ENCODE peak calls at places on chromosomes 1 and 21, in ten cellular contexts. M is OCI-LY7; H is brain microvascular endothelial cell; P is CD8-positive, alpha-beta T cell; K is neural progenitor cell; G is psoas muscle; X is hepatocyte; I is Calu3; A is CD4-positive, alpha-beta T cell; R is left ventricle myocardium inferior. E is an unnamed sample.

GRCh38 chr1:165580931-165581871 is 37.4 kb downstream of the LRRC52 start:
- DNase-seq in M (no peak), H (no peak), P (no peak), K (no peak), G (no peak), X (no peak), I (no peak), A (no peak), R (no peak), E (no peak)

GRCh38 chr1:236129315-236129714 is 13.0 kb upstream of the GPR137B start:
- DNase-seq in M (no peak), H (no peak), P (no peak), K (peak), G (no peak), X (no peak), I (no peak), A (no peak), R (no peak), E (no peak)

GRCh38 chr1:169109561-169110134 is 3.2 kb downstream of the ATP1B1 start:
- DNase-seq in M (peak), H (peak), P (no peak), K (peak), G (no peak), X (peak), I (peak), A (no peak), R (peak), E (no peak)

GRCh38 chr1:91885331-91885715 is 628 bp downstream of the TGFBR3 start:
- DNase-seq in M (no peak), H (peak), P (peak), K (peak), G (peak), X (peak), I (peak), A (no peak), R (peak), E (no peak)

GRCh38 chr1:206002833-206003532 is at the start of gene RAB7B:
- DNase-seq in M (no peak), H (peak), P (no peak), K (no peak), G (peak), X (peak), I (peak), A (no peak), R (peak), E (no peak)

GRCh38 chr1:108961198-108961597 is 2.1 kb downstream of the CLCC1 start:
- DNase-seq in M (no peak), H (no peak), P (no peak), K (no peak), G (no peak), X (no peak), I (no peak), A (no peak), R (no peak), E (peak)

GRCh38 chr1:10424034-10424433 is 6.2 kb upstream of the CENPS start:
- DNase-seq in M (no peak), H (no peak), P (no peak), K (no peak), G (peak), X (peak), I (no peak), A (no peak), R (peak), E (no peak)

GRCh38 chr1:82179162-82179561 is 378.4 kb downstream of the ADGRL2 start:
- DNase-seq in M (no peak), H (no peak), P (no peak), K (no peak), G (no peak), X (no peak), I (no peak), A (no peak), R (no peak), E (no peak)

GRCh38 chr1:198328458-198329032 is 171.7 kb downstream of the NEK7 start:
- DNase-seq in M (no peak), H (no peak), P (no peak), K (no peak), G (no peak), X (no peak), I (no peak), A (no peak), R (no peak), E (no peak)

GRCh38 chr1:206856674-206857464 is 8.6 kb upstream of the IL20 start:
- DNase-seq in M (peak), H (no peak), P (no peak), K (no peak), G (no peak), X (no peak), I (no peak), A (no peak), R (no peak), E (no peak)

GRCh38 chr1:226569879-226570547 is 21.4 kb downstream of the STUM start:
- DNase-seq in M (peak), H (no peak), P (no peak), K (peak), G (no peak), X (peak), I (peak), A (no peak), R (no peak), E (no peak)

GRCh38 chr1:221101792-221102191 is 222.5 kb downstream of the HLX start:
- DNase-seq in M (no peak), H (no peak), P (no peak), K (no peak), G (no peak), X (no peak), I (no peak), A (no peak), R (no peak), E (no peak)

GRCh38 chr1:151061012-151061401 is 810 bp downstream of the MLLT11 start:
- DNase-seq in M (no peak), H (no peak), P (no peak), K (peak), G (no peak), X (no peak), I (no peak), A (no peak), R (no peak), E (no peak)

GRCh38 chr1:54803761-54804470 is 2.8 kb upstream of the TTC22 start:
- DNase-seq in M (no peak), H (no peak), P (no peak), K (no peak), G (no peak), X (no peak), I (no peak), A (no peak), R (no peak), E (no peak)

GRCh38 chr1:20322081-20322824 is 31.6 kb downstream of the VWA5B1 start:
- DNase-seq in M (peak), H (peak), P (no peak), K (no peak), G (no peak), X (no peak), I (no peak), A (no peak), R (no peak), E (peak)

GRCh38 chr1:200323856-200324400 is 85.9 kb downstream of the ZNF281 start:
- DNase-seq in M (no peak), H (peak), P (no peak), K (no peak), G (no peak), X (no peak), I (no peak), A (no peak), R (no peak), E (no peak)

GRCh38 chr21:16569679-16570078 is 839.9 kb downstream of the USP25 start:
- DNase-seq in M (no peak), H (peak), P (no peak), K (no peak), G (no peak), X (no peak), I (no peak), A (no peak), R (no peak), E (no peak)

DNA sequence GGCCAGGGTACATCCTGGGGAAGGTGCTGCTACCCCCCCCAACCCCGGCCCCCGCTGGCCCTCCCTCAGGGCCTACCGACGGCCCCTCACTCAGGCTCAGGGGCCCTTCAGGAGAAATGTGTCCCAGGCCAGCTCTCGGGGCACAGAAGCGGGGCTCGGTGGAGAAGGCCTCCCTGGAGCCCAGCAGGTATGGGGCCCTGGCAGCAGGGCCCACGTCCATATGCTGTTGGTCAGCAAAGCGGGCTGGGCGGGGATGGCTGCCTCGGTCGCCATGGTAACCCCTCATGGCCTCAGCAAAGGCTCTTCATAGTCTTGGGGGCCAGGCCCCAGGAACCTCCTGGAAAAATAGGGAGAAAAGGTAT is 24.4 kb downstream of the DLGAP3 start:
- DNase-seq in M (no peak), H (no peak), P (no peak), K (no peak), G (no peak), X (no peak), I (no peak), A (no peak), R (no peak), E (no peak)
- TF ChIP-seq CTCF in M (no peak), H (no peak), P (no peak), K (no peak), G (no peak), X (no peak), I (no peak), A (no peak), R (no peak), E (no peak)

GRCh38 chr21:37000381-37000780 is 6.1 kb upstream of the RIPPLY3 start:
- DNase-seq in M (no peak), H (no peak), P (no peak), K (no peak), G (no peak), X (no peak), I (no peak), A (no peak), R (no peak), E (no peak)
- TF ChIP-seq CTCF in M (peak), H (no peak), P (no peak), K (no peak), G (no peak), X (no peak), I (no peak), A (no peak), R (no peak), E (peak)

GRCh38 chr1:90411155-90411554 is 305.9 kb downstream of the BARHL2 start:
- DNase-seq in M (no peak), H (no peak), P (no peak), K (no peak), G (no peak), X (peak), I (no peak), A (no peak), R (no peak), E (no peak)
- TF ChIP-seq CTCF in M (no peak), H (no peak), P (no peak), K (no peak), G (no peak), X (no peak), I (no peak), A (no peak), R (no peak), E (no peak)

GRCh38 chr1:49765034-49765433 is 258.7 kb downstream of the AGBL4 start:
- DNase-seq in M (no peak), H (no peak), P (no peak), K (no peak), G (no peak), X (no peak), I (peak), A (no peak), R (no peak), E (no peak)
- TF ChIP-seq CTCF in M (peak), H (no peak), P (no peak), K (no peak), G (no peak), X (no peak), I (peak), A (no peak), R (no peak), E (no peak)

GRCh38 chr1:31234309-31234708 is 5.4 kb downstream of the NKAIN1 start:
- DNase-seq in M (no peak), H (no peak), P (no peak), K (no peak), G (no peak), X (no peak), I (no peak), A (no peak), R (no peak), E (no peak)

GRCh38 chr1:31234870-31235269 is 4.8 kb downstream of the NKAIN1 start:
- DNase-seq in M (no peak), H (no peak), P (no peak), K (no peak), G (no peak), X (no peak), I (no peak), A (no peak), R (no peak), E (no peak)

GRCh38 chr1:31230378-31230777 is 9.3 kb downstream of the NKAIN1 start:
- DNase-seq in M (no peak), H (no peak), P (no peak), K (no peak), G (no peak), X (no peak), I (no peak), A (no peak), R (no peak), E (no peak)

GRCh38 chr1:31231802-31232201 is 7.9 kb downstream of the NKAIN1 start:
- DNase-seq in M (no peak), H (no peak), P (no peak), K (no peak), G (no peak), X (no peak), I (no peak), A (no peak), R (no peak), E (no peak)

DNA sequence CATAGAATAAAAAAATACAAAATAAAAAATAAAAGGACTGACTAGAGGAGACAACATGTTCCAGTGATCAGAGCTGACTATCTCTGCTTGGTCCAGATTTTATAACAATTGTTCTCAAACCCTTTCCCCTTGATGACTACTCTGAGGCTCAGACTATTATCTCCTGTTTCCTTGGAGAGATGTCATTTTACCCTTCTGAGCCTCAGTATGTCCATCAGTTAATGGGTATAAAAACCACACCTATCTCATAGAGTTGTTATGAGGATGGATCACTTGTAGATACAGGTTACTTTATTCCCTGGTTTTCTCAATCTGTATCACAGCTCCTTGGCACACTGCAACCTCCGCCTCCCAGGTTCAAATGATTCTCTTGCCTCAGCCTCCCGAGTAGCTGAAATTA is 7.0 kb downstream of the NKAIN1 start:
- DNase-seq in M (no peak), H (no peak), P (no peak), K (no peak), G (no peak), X (no peak), I (no peak), A (no peak), R (no peak), E (no peak)
- TF ChIP-seq CTCF in M (no peak), H (no peak), P (no peak), K (no peak), G (no peak), X (no peak), I (no peak), A (no peak), R (no peak), E (no peak)

GRCh38 chr1:15684468-15685283 is 556 bp downstream of the PLEKHM2 start:
- DNase-seq in M (peak), H (no peak), P (peak), K (peak), G (peak), X (peak), I (peak), A (peak), R (peak), E (no peak)
- TF ChIP-seq CTCF in M (no peak), H (peak), P (no peak), K (peak), G (no peak), X (no peak), I (no peak), A (no peak), R (peak), E (no peak)

GRCh38 chr21:44300262-44300959 is 558 bp downstream of the PFKL start:
- DNase-seq in M (peak), H (peak), P (peak), K (peak), G (peak), X (peak), I (peak), A (no peak), R (peak), E (no peak)
- TF ChIP-seq CTCF in M (no peak), H (no peak), P (no peak), K (no peak), G (no peak), X (no peak), I (no peak), A (no peak), R (no peak), E (no peak)

DNA sequence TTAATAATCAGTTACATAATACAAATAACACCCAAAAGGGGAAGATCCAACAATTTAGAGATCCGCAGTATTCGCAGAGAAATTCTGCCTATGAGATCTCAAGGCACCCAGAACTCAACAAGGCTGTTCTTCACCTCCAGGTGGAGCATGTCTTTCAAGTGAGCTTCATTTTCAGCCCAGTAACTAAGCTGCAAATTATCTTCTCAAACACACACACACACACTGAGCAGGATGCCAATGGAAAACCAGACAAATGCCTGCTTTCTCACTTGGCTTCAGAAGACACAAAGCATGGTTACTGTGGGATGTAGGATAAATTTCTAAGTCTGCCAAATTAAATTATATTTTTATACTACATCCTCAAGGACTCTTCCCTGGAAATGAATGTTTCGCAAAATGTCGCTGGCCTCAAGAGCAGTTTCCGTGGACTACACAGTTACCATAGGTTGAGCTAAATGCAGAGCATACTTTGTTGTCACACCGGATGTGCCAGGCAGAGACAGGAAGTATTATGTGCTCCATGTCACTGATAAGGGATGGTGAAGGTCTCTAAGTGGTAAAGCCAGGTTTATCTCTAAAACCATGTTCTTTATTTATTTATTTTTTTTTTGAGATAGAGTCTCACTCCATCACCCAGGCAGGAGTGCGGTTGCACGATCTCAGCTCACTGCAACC is 30.3 kb downstream of the UBR4 start:
- DNase-seq in M (peak), H (peak), P (peak), K (peak), G (no peak), X (peak), I (no peak), A (peak), R (no peak), E (no peak)
- TF ChIP-seq CTCF in M (peak), H (peak), P (peak), K (peak), G (no peak), X (peak), I (no peak), A (peak), R (peak), E (peak)

GRCh38 chr21:31509108-31510017 is 150.1 kb upstream of the SOD1 start:
- DNase-seq in M (peak), H (peak), P (peak), K (peak), G (no peak), X (peak), I (peak), A (peak), R (no peak), E (peak)
- TF ChIP-seq CTCF in M (peak), H (peak), P (peak), K (peak), G (no peak), X (peak), I (peak), A (peak), R (no peak), E (peak)

GRCh38 chr1:175824079-175824478 is 80.7 kb upstream of the TNR start:
- DNase-seq in M (peak), H (no peak), P (no peak), K (peak), G (no peak), X (no peak), I (no peak), A (no peak), R (no peak), E (peak)
- TF ChIP-seq CTCF in M (peak), H (no peak), P (no peak), K (peak), G (no peak), X (peak), I (no peak), A (no peak), R (peak), E (peak)